ENCODE peak calls at places on chromosomes 12 and 14, in seven cellular contexts. C is tibial nerve, D is suprapubic skin, J is A549, W is SK-N-SH, A is upper lobe of left lung, V is GM12878. Y is an unnamed sample.
A peak's percentile ranks its signal among the peaks of the same experiment; 100 is the strongest.

GRCh38 chr12:17992002-17992656 is 97.9 kb downstream of the RERGL start:
- DNase-seq in C (no peak), D (no peak), J (peak; percentile 60), W (peak; percentile 20), A (no peak), V (peak; percentile 15), Y (no peak)

GRCh38 chr12:46264057-46264456 is 4.8 kb downstream of the SLC38A1 start:
- DNase-seq in C (no peak), D (no peak), J (no peak), W (no peak), A (no peak), V (no peak), Y (no peak)

GRCh38 chr14:23428686-23429495 is 6.6 kb downstream of the MYH7 start:
- DNase-seq in C (no peak), D (peak; percentile 53), J (no peak), W (no peak), A (no peak), V (no peak), Y (no peak)

GRCh38 chr14:57754558-57754957 is 111.3 kb downstream of the SLC35F4 start:
- DNase-seq in C (no peak), D (no peak), J (no peak), W (no peak), A (no peak), V (no peak), Y (no peak)

GRCh38 chr12:74538491-74539258 is 1.0 kb downstream of the ATXN7L3B start:
- DNase-seq in C (no peak), D (no peak), J (peak; percentile 14), W (peak; percentile 11), A (peak; percentile 10), V (no peak), Y (no peak)

GRCh38 chr14:49687942-49688700 is at the start of gene POLE2:
- DNase-seq in C (peak; percentile 40), D (peak; percentile 82), J (peak; percentile 84), W (peak; percentile 93), A (peak; percentile 96), V (no peak), Y (peak; percentile 66)

GRCh38 chr12:98595152-98595988 is 1.9 kb downstream of the SLC25A3 start:
- DNase-seq in C (no peak), D (no peak), J (no peak), W (no peak), A (no peak), V (no peak), Y (no peak)

GRCh38 chr12:27545666-27546065 is 21.7 kb downstream of the PPFIBP1 start:
- DNase-seq in C (no peak), D (no peak), J (no peak), W (no peak), A (no peak), V (no peak), Y (no peak)

GRCh38 chr14:71932229-71932951 is at the start of gene RGS6:
- DNase-seq in C (no peak), D (no peak), J (peak; percentile 40), W (peak; percentile 52), A (peak; percentile 90), V (no peak), Y (no peak)

GRCh38 chr12:34398706-34399630 is 376.7 kb downstream of the ALG10 start:
- DNase-seq in C (peak; percentile 2), D (peak; percentile 43), J (no peak), W (peak; percentile 1), A (peak; percentile 64), V (no peak), Y (peak; percentile 6)

GRCh38 chr12:54147606-54148005 is 41.2 kb downstream of the SMUG1 start:
- DNase-seq in C (no peak), D (no peak), J (no peak), W (no peak), A (no peak), V (no peak), Y (no peak)

GRCh38 chr12:116347265-116347664 is 69.8 kb upstream of the MED13L start:
- DNase-seq in C (no peak), D (no peak), J (no peak), W (no peak), A (no peak), V (no peak), Y (no peak)

GRCh38 chr14:106518054-106518943 is 991.9 kb downstream of the TMEM121 start:
- DNase-seq in C (no peak), D (no peak), J (peak; percentile 2), W (peak; percentile 11), A (no peak), V (no peak), Y (no peak)

GRCh38 chr12:52969828-52970569 is 21.1 kb downstream of the KRT18 start:
- DNase-seq in C (no peak), D (no peak), J (peak; percentile 96), W (no peak), A (no peak), V (peak; percentile 39), Y (no peak)

GRCh38 chr12:39958377-39958776 is 147.5 kb downstream of the SLC2A13 start:
- DNase-seq in C (no peak), D (no peak), J (peak; percentile 7), W (no peak), A (no peak), V (no peak), Y (no peak)

GRCh38 chr12:608413-608812 is 54.8 kb downstream of the NINJ2 start:
- DNase-seq in C (no peak), D (no peak), J (no peak), W (no peak), A (no peak), V (no peak), Y (no peak)

GRCh38 chr12:51788876-51789275 is 59.6 kb downstream of the FIGNL2 start:
- DNase-seq in C (no peak), D (no peak), J (no peak), W (no peak), A (no peak), V (no peak), Y (no peak)

GRCh38 chr12:108514468-108514972 is 557 bp upstream of the FICD start:
- DNase-seq in C (no peak), D (no peak), J (no peak), W (no peak), A (no peak), V (no peak), Y (no peak)
- H3K4me1 ChIP-seq in C (peaks cover 7% of the 10 kb centered on the region), D (peaks cover 26% of the 10 kb centered on the region), J (no peaks in the 10 kb centered on the region), W (peaks cover 17% of the 10 kb centered on the region), A (peaks cover 32% of the 10 kb centered on the region), V (peaks cover 23% of the 10 kb centered on the region), Y (no peaks in the 10 kb centered on the region)

GRCh38 chr14:99929601-99930000 is 135.6 kb upstream of the EVL start:
- DNase-seq in C (no peak), D (no peak), J (no peak), W (no peak), A (no peak), V (no peak), Y (no peak)

GRCh38 chr14:99930420-99931274 is 134.6 kb upstream of the EVL start:
- DNase-seq in C (no peak), D (no peak), J (no peak), W (peak; percentile 55), A (no peak), V (peak; percentile 82), Y (no peak)

GRCh38 chr14:99925471-99925870 is 132.3 kb downstream of the EML1 start:
- DNase-seq in C (no peak), D (no peak), J (no peak), W (no peak), A (no peak), V (no peak), Y (no peak)

GRCh38 chr14:99931308-99931707 is 133.9 kb upstream of the EVL start:
- DNase-seq in C (no peak), D (no peak), J (no peak), W (no peak), A (no peak), V (no peak), Y (no peak)

DNA sequence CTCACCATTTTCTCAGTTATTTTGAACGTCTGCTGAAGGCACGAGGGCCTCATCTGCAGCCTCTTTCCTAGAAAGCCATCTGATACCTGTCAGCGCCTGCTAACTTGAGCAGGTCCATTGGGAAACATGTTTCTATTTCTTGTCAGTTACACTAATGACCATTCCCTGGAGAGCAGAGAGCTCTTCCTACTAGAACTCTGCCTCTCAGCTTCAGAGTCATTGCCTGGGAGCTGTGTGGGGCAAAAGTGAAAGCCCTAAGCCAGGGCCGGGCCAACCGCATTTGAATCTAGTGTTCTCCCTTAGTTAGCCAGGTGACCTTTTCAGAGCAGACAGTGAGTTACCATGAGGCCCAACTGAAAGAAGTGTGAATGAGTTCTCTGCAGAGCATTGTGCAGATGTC is 135.8 kb downstream of the EML1 start:
- DNase-seq in C (no peak), D (no peak), J (no peak), W (no peak), A (no peak), V (no peak), Y (no peak)
- TF ChIP-seq EP300 in C (no peak), D (no peak), J (no peak), W (no peak), A (no peak), V (no peak), Y (no peak)

DNA sequence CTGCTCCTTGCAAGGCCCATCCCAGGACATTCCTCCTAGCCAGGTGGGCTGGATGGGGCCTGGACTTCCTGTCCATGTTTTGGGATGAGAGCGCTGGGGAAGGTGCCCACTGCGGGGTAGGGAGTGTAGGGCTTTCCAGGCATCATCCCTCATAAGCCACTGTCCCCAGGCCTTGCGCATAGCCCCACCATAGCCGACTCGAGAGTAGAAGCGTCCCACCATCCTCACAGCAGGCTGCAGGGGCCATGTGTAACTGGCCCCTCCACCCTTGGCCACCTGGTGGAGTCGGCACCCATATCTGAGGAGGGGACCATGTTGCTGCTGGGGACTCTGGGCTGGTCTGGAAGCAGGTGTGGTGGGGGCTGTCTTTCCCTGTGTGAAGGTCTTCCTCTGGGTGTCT is 30.5 kb downstream of the SH2B3 start:
- DNase-seq in C (no peak), D (no peak), J (no peak), W (no peak), A (no peak), V (no peak), Y (no peak)
- H3K4me1 ChIP-seq in C (peaks cover 37% of the 10 kb centered on the region), D (peaks cover 74% of the 10 kb centered on the region), J (peaks cover 33% of the 10 kb centered on the region), W (peaks cover 26% of the 10 kb centered on the region), A (peaks cover 99% of the 10 kb centered on the region), V (peaks cover 92% of the 10 kb centered on the region), Y (peaks cover 15% of the 10 kb centered on the region)

GRCh38 chr12:29562167-29562776 is 64.8 kb upstream of the OVCH1 start:
- DNase-seq in C (no peak), D (peak; percentile 70), J (no peak), W (no peak), A (no peak), V (no peak), Y (peak; percentile 29)
- TF ChIP-seq EP300 in C (no peak), D (no peak), J (no peak), W (no peak), A (peak; percentile 56), V (no peak), Y (peak; percentile 64)

GRCh38 chr14:77046706-77047105 is 18.2 kb upstream of the IRF2BPL start:
- DNase-seq in C (no peak), D (no peak), J (no peak), W (no peak), A (no peak), V (no peak), Y (no peak)
- H3K4me1 ChIP-seq in C (peaks cover 55% of the 10 kb centered on the region), D (peaks cover 70% of the 10 kb centered on the region), J (peaks cover 63% of the 10 kb centered on the region), W (peaks cover 59% of the 10 kb centered on the region), A (peaks cover 72% of the 10 kb centered on the region), V (peaks cover 29% of the 10 kb centered on the region), Y (peaks cover 26% of the 10 kb centered on the region)

GRCh38 chr12:14588571-14588970 is 20.9 kb upstream of the PLBD1 start:
- DNase-seq in C (no peak), D (no peak), J (no peak), W (no peak), A (no peak), V (no peak), Y (no peak)
- TF ChIP-seq EP300 in C (no peak), D (no peak), J (no peak), W (no peak), A (no peak), V (no peak), Y (no peak)

Y was measured in ovary.